ENCODE peak calls at places on chromosomes 4 and X, in eight cellular contexts. One of them, this sample, is unnamed.

GRCh38 chr4:127403523-127404084 is 229.2 kb upstream of the INTU start:
- DNase-seq in heart left ventricle: no peak
- DNase-seq in HCT116: no peak
- DNase-seq in sigmoid colon: no peak
- DNase-seq in H9: no peak
- DNase-seq in WTC11: no peak
- DNase-seq in fibroblast of mammary gland: no peak
- DNase-seq in AG04450: no peak
- DNase-seq in this sample: no peak

GRCh38 chr4:11626046-11626445 is 197.4 kb upstream of the HS3ST1 start:
- DNase-seq in HCT116: peak; percentile 81
- DNase-seq in AG04450: no peak
- DNase-seq in sigmoid colon: no peak
- DNase-seq in H9: no peak
- DNase-seq in heart left ventricle: no peak
- DNase-seq in WTC11: no peak
- DNase-seq in fibroblast of mammary gland: no peak
- DNase-seq in this sample: no peak

GRCh38 chr4:78079701-78080430 is 22.7 kb downstream of the FRAS1 start:
- DNase-seq in H9: no peak
- DNase-seq in heart left ventricle: no peak
- DNase-seq in fibroblast of mammary gland: no peak
- DNase-seq in AG04450: no peak
- DNase-seq in HCT116: no peak
- DNase-seq in sigmoid colon: no peak
- DNase-seq in WTC11: no peak
- DNase-seq in this sample: no peak

GRCh38 chr4:67581208-67581857 is 22.8 kb downstream of the STAP1 start:
- DNase-seq in AG04450: no peak
- DNase-seq in heart left ventricle: no peak
- DNase-seq in HCT116: no peak
- DNase-seq in sigmoid colon: no peak
- DNase-seq in WTC11: no peak
- DNase-seq in fibroblast of mammary gland: no peak
- DNase-seq in H9: no peak
- DNase-seq in this sample: peak; percentile 56

GRCh38 chrX:40346379-40346778 is 234.4 kb upstream of the ATP6AP2 start:
- DNase-seq in H9: no peak
- DNase-seq in sigmoid colon: no peak
- DNase-seq in WTC11: no peak
- DNase-seq in AG04450: no peak
- DNase-seq in fibroblast of mammary gland: no peak
- DNase-seq in heart left ventricle: no peak
- DNase-seq in HCT116: no peak
- DNase-seq in this sample: no peak

GRCh38 chr4:69830529-69831269 is 29.2 kb downstream of the SULT1E1 start:
- DNase-seq in heart left ventricle: no peak
- DNase-seq in H9: peak; percentile 45
- DNase-seq in WTC11: no peak
- DNase-seq in sigmoid colon: no peak
- DNase-seq in fibroblast of mammary gland: peak; percentile 84
- DNase-seq in HCT116: no peak
- DNase-seq in AG04450: no peak
- DNase-seq in this sample: peak; percentile 36

GRCh38 chr4:98046665-98047064 is 96.6 kb downstream of the STPG2 start:
- DNase-seq in fibroblast of mammary gland: no peak
- DNase-seq in heart left ventricle: no peak
- DNase-seq in H9: peak; percentile 46
- DNase-seq in sigmoid colon: no peak
- DNase-seq in WTC11: no peak
- DNase-seq in HCT116: no peak
- DNase-seq in AG04450: no peak
- DNase-seq in this sample: no peak

GRCh38 chrX:120310861-120311631 is at the start of gene TMEM255A:
- DNase-seq in HCT116: no peak
- DNase-seq in WTC11: peak; percentile 25
- DNase-seq in heart left ventricle: no peak
- DNase-seq in sigmoid colon: peak; percentile 68
- DNase-seq in fibroblast of mammary gland: no peak
- DNase-seq in H9: peak; percentile 61
- DNase-seq in AG04450: no peak
- DNase-seq in this sample: no peak

GRCh38 chr4:186765138-186765537 is 41.5 kb upstream of the FAT1 start:
- DNase-seq in HCT116: peak; percentile 68
- DNase-seq in WTC11: peak; percentile 28
- DNase-seq in H9: peak; percentile 52
- DNase-seq in sigmoid colon: no peak
- DNase-seq in fibroblast of mammary gland: peak; percentile 67
- DNase-seq in heart left ventricle: no peak
- DNase-seq in AG04450: no peak
- DNase-seq in this sample: no peak

GRCh38 chr4:7428261-7429068 is 6.3 kb downstream of the PSAPL1 start:
- DNase-seq in heart left ventricle: peak; percentile 14
- DNase-seq in HCT116: no peak
- DNase-seq in AG04450: no peak
- DNase-seq in WTC11: peak; percentile 41
- DNase-seq in fibroblast of mammary gland: no peak
- DNase-seq in H9: peak; percentile 44
- DNase-seq in sigmoid colon: peak; percentile 55
- DNase-seq in this sample: no peak

GRCh38 chr4:46270986-46271596 is 118.8 kb downstream of the GABRA2 start:
- DNase-seq in sigmoid colon: no peak
- DNase-seq in H9: no peak
- DNase-seq in heart left ventricle: no peak
- DNase-seq in fibroblast of mammary gland: peak; percentile 26
- DNase-seq in HCT116: no peak
- DNase-seq in WTC11: no peak
- DNase-seq in AG04450: no peak
- DNase-seq in this sample: peak; percentile 35

GRCh38 chr4:46277165-46277951 is 112.6 kb downstream of the GABRA2 start:
- DNase-seq in HCT116: no peak
- DNase-seq in H9: no peak
- DNase-seq in heart left ventricle: no peak
- DNase-seq in sigmoid colon: no peak
- DNase-seq in WTC11: no peak
- DNase-seq in AG04450: no peak
- DNase-seq in fibroblast of mammary gland: no peak
- DNase-seq in this sample: no peak

GRCh38 chr4:46274717-46275116 is 115.2 kb downstream of the GABRA2 start:
- DNase-seq in sigmoid colon: no peak
- DNase-seq in fibroblast of mammary gland: peak; percentile 11
- DNase-seq in HCT116: no peak
- DNase-seq in heart left ventricle: no peak
- DNase-seq in AG04450: no peak
- DNase-seq in H9: no peak
- DNase-seq in WTC11: no peak
- DNase-seq in this sample: no peak
- TF ChIP-seq CTCF in sigmoid colon: no peak
- TF ChIP-seq CTCF in fibroblast of mammary gland: peak; percentile 30
- TF ChIP-seq CTCF in HCT116: no peak
- TF ChIP-seq CTCF in heart left ventricle: peak; percentile 14
- TF ChIP-seq CTCF in AG04450: peak; percentile 35
- TF ChIP-seq CTCF in H9: peak; percentile 67
- TF ChIP-seq CTCF in WTC11: no peak
- TF ChIP-seq CTCF in this sample: peak; percentile 12

GRCh38 chrX:96182366-96182765 is 502.3 kb upstream of the DIAPH2 start:
- DNase-seq in H9: peak; percentile 78
- DNase-seq in WTC11: peak; percentile 44
- DNase-seq in sigmoid colon: no peak
- DNase-seq in HCT116: no peak
- DNase-seq in fibroblast of mammary gland: peak; percentile 24
- DNase-seq in AG04450: peak; percentile 1
- DNase-seq in heart left ventricle: no peak
- DNase-seq in this sample: peak; percentile 8
- TF ChIP-seq CTCF in H9: peak; percentile 95
- TF ChIP-seq CTCF in WTC11: peak; percentile 35
- TF ChIP-seq CTCF in sigmoid colon: peak; percentile 29
- TF ChIP-seq CTCF in HCT116: no peak
- TF ChIP-seq CTCF in fibroblast of mammary gland: peak; percentile 48
- TF ChIP-seq CTCF in AG04450: peak; percentile 61
- TF ChIP-seq CTCF in heart left ventricle: peak; percentile 12
- TF ChIP-seq CTCF in this sample: peak; percentile 33

DNA sequence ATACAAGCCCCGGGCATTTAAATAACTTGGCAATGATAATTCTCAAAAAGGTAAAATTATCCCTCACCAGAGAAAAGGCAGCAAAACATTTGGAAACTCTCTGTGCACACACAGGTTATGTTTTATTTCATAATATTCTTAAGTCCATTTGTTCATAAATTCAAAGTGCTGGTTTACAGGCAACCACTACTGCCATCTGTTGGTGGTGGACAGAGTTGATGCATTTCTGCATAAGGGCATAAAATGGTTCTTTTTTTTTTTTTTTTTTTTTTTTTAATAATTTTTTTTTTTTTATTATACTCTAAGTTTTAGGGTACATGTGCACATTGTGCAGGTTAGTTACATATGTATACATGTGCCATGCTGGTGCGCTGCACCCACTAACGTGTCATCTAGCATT is 31.5 kb upstream of the IL21 start:
- DNase-seq in HCT116: peak; percentile 60
- DNase-seq in heart left ventricle: no peak
- DNase-seq in H9: no peak
- DNase-seq in sigmoid colon: no peak
- DNase-seq in AG04450: peak; percentile 44
- DNase-seq in WTC11: peak; percentile 30
- DNase-seq in fibroblast of mammary gland: peak; percentile 82
- DNase-seq in this sample: peak; percentile 75
- TF ChIP-seq CTCF in HCT116: peak; percentile 50
- TF ChIP-seq CTCF in heart left ventricle: peak; percentile 33
- TF ChIP-seq CTCF in H9: peak; percentile 67
- TF ChIP-seq CTCF in sigmoid colon: no peak
- TF ChIP-seq CTCF in AG04450: peak; percentile 77
- TF ChIP-seq CTCF in WTC11: peak; percentile 25
- TF ChIP-seq CTCF in fibroblast of mammary gland: peak; percentile 80
- TF ChIP-seq CTCF in this sample: peak; percentile 60

GRCh38 chrX:77444075-77444474 is 3.1 kb upstream of the FGF16 start:
- DNase-seq in WTC11: no peak
- DNase-seq in HCT116: no peak
- DNase-seq in AG04450: no peak
- DNase-seq in fibroblast of mammary gland: peak; percentile 10
- DNase-seq in sigmoid colon: no peak
- DNase-seq in H9: no peak
- DNase-seq in heart left ventricle: no peak
- DNase-seq in this sample: no peak

GRCh38 chrX:77446840-77447239 is 349 bp upstream of the FGF16 start:
- DNase-seq in H9: no peak
- DNase-seq in fibroblast of mammary gland: peak; percentile 25
- DNase-seq in sigmoid colon: no peak
- DNase-seq in WTC11: no peak
- DNase-seq in heart left ventricle: no peak
- DNase-seq in AG04450: no peak
- DNase-seq in HCT116: no peak
- DNase-seq in this sample: no peak

GRCh38 chrX:77447339-77448149 is at the start of gene FGF16:
- DNase-seq in fibroblast of mammary gland: peak; percentile 10
- DNase-seq in AG04450: no peak
- DNase-seq in HCT116: no peak
- DNase-seq in H9: peak; percentile 37
- DNase-seq in heart left ventricle: no peak
- DNase-seq in WTC11: peak; percentile 30
- DNase-seq in sigmoid colon: no peak
- DNase-seq in this sample: peak; percentile 6

GRCh38 chrX:77448170-77448569 is 981 bp downstream of the FGF16 start:
- DNase-seq in heart left ventricle: no peak
- DNase-seq in fibroblast of mammary gland: no peak
- DNase-seq in WTC11: peak; percentile 10
- DNase-seq in sigmoid colon: no peak
- DNase-seq in H9: peak; percentile 32
- DNase-seq in HCT116: no peak
- DNase-seq in AG04450: no peak
- DNase-seq in this sample: no peak

GRCh38 chrX:77446029-77446585 is 1.1 kb upstream of the FGF16 start:
- DNase-seq in fibroblast of mammary gland: no peak
- DNase-seq in H9: peak; percentile 60
- DNase-seq in heart left ventricle: no peak
- DNase-seq in WTC11: peak; percentile 64
- DNase-seq in AG04450: no peak
- DNase-seq in HCT116: no peak
- DNase-seq in sigmoid colon: no peak
- DNase-seq in this sample: no peak
- TF ChIP-seq CTCF in fibroblast of mammary gland: no peak
- TF ChIP-seq CTCF in H9: peak; percentile 71
- TF ChIP-seq CTCF in heart left ventricle: peak; percentile 28
- TF ChIP-seq CTCF in WTC11: peak; percentile 46
- TF ChIP-seq CTCF in AG04450: peak; percentile 30
- TF ChIP-seq CTCF in HCT116: no peak
- TF ChIP-seq CTCF in sigmoid colon: no peak
- TF ChIP-seq CTCF in this sample: peak; percentile 18

GRCh38 chrX:24659646-24660045 is 12.5 kb upstream of the PCYT1B start:
- DNase-seq in AG04450: no peak
- DNase-seq in WTC11: no peak
- DNase-seq in fibroblast of mammary gland: no peak
- DNase-seq in HCT116: no peak
- DNase-seq in H9: no peak
- DNase-seq in sigmoid colon: no peak
- DNase-seq in heart left ventricle: no peak
- DNase-seq in this sample: no peak
- TF ChIP-seq CTCF in AG04450: no peak
- TF ChIP-seq CTCF in WTC11: no peak
- TF ChIP-seq CTCF in fibroblast of mammary gland: no peak
- TF ChIP-seq CTCF in HCT116: no peak
- TF ChIP-seq CTCF in H9: no peak
- TF ChIP-seq CTCF in sigmoid colon: no peak
- TF ChIP-seq CTCF in heart left ventricle: no peak
- TF ChIP-seq CTCF in this sample: no peak

GRCh38 chrX:150365051-150365952 is 2.2 kb downstream of the MAMLD1 start:
- DNase-seq in AG04450: no peak
- DNase-seq in sigmoid colon: peak; percentile 87
- DNase-seq in H9: peak; percentile 71
- DNase-seq in heart left ventricle: peak; percentile 68
- DNase-seq in WTC11: peak; percentile 77
- DNase-seq in HCT116: peak; percentile 35
- DNase-seq in fibroblast of mammary gland: peak; percentile 48
- DNase-seq in this sample: no peak
- TF ChIP-seq CTCF in AG04450: peak; percentile 54
- TF ChIP-seq CTCF in sigmoid colon: peak; percentile 61
- TF ChIP-seq CTCF in H9: peak; percentile 70
- TF ChIP-seq CTCF in heart left ventricle: peak; percentile 41
- TF ChIP-seq CTCF in WTC11: peak; percentile 39
- TF ChIP-seq CTCF in HCT116: peak; percentile 40
- TF ChIP-seq CTCF in fibroblast of mammary gland: no peak
- TF ChIP-seq CTCF in this sample: peak; percentile 11

GRCh38 chrX:53445977-53446376 is 11.8 kb upstream of the HSD17B10 start:
- DNase-seq in WTC11: peak; percentile 51
- DNase-seq in sigmoid colon: no peak
- DNase-seq in AG04450: no peak
- DNase-seq in H9: peak; percentile 49
- DNase-seq in fibroblast of mammary gland: peak; percentile 47
- DNase-seq in HCT116: no peak
- DNase-seq in heart left ventricle: peak; percentile 37
- DNase-seq in this sample: peak; percentile 49
- TF ChIP-seq CTCF in WTC11: peak; percentile 35
- TF ChIP-seq CTCF in sigmoid colon: peak; percentile 25
- TF ChIP-seq CTCF in AG04450: peak; percentile 61
- TF ChIP-seq CTCF in H9: peak; percentile 68
- TF ChIP-seq CTCF in fibroblast of mammary gland: peak; percentile 80
- TF ChIP-seq CTCF in HCT116: peak; percentile 66
- TF ChIP-seq CTCF in heart left ventricle: peak; percentile 54
- TF ChIP-seq CTCF in this sample: peak; percentile 52

DNA sequence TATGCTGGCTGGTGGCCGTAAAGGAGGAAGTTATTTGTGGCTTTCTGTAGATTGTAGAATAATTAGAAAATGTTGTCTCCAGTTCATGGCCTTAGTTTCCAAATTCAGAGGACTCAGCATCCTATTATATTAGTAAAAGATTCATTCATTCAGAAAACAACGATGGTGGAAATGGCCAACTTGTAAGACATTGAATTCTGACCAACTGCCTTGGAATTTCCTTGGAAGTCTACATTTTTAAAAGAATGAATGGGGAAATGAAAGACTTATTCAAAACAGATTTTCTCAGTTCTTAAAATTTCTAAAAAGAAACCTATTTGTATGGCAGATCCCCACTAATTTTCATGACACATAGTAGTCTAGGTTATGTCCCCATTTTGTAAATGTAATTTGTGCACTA is 561.5 kb downstream of the ANKRD50 start:
- DNase-seq in HCT116: no peak
- DNase-seq in WTC11: no peak
- DNase-seq in fibroblast of mammary gland: peak; percentile 2
- DNase-seq in sigmoid colon: no peak
- DNase-seq in H9: no peak
- DNase-seq in AG04450: no peak
- DNase-seq in heart left ventricle: no peak
- DNase-seq in this sample: no peak
- TF ChIP-seq CTCF in HCT116: no peak
- TF ChIP-seq CTCF in WTC11: no peak
- TF ChIP-seq CTCF in fibroblast of mammary gland: no peak
- TF ChIP-seq CTCF in sigmoid colon: no peak
- TF ChIP-seq CTCF in H9: no peak
- TF ChIP-seq CTCF in AG04450: no peak
- TF ChIP-seq CTCF in heart left ventricle: no peak
- TF ChIP-seq CTCF in this sample: no peak